ENCODE peak calls at places on chromosomes 1 and 21, in six cellular contexts. B is heart right ventricle, P is GM10248, I is mucosa of descending colon, Q is HFF-Myc, S is neural progenitor cell. Y is an unnamed sample.

GRCh38 chr1:12005488-12006166 is 13.7 kb upstream of the MIIP start:
- DNase-seq in B (no peak), S (no peak), P (no peak), Q (no peak), I (no peak), Y (no peak)

GRCh38 chr1:21293537-21294265 is 3.4 kb upstream of the ECE1 start:
- DNase-seq in B (no peak), Q (no peak), S (no peak), P (peak), I (no peak), Y (no peak)

GRCh38 chr21:34949499-34949898 is 99.6 kb downstream of the RUNX1 start:
- DNase-seq in B (no peak), S (no peak), Q (no peak), I (no peak), P (no peak), Y (no peak)

GRCh38 chr1:150268342-150268705 is 492 bp downstream of the APH1A start:
- DNase-seq in I (peak), Q (no peak), B (no peak), P (no peak), S (peak), Y (no peak)

GRCh38 chr1:167706931-167707877 is 14.6 kb upstream of the MPZL1 start:
- DNase-seq in I (no peak), S (peak), P (no peak), Q (no peak), B (no peak), Y (no peak)

GRCh38 chr1:37456614-37457013 is 17.8 kb upstream of the ZC3H12A start:
- DNase-seq in P (no peak), I (no peak), Q (no peak), B (no peak), S (no peak), Y (no peak)

GRCh38 chr1:245558069-245558468 is 403.3 kb downstream of the KIF26B start:
- DNase-seq in S (no peak), P (no peak), I (no peak), B (no peak), Q (no peak), Y (no peak)

GRCh38 chr1:163296504-163296903 is 25.2 kb upstream of the NUF2 start:
- DNase-seq in Q (no peak), I (no peak), S (no peak), B (no peak), P (no peak), Y (no peak)

GRCh38 chr1:204634260-204634910 is 51.2 kb downstream of the LRRN2 start:
- DNase-seq in I (no peak), S (no peak), B (no peak), P (no peak), Q (no peak), Y (no peak)

GRCh38 chr1:156709743-156710489 is 4.5 kb upstream of the CRABP2 start:
- DNase-seq in Q (no peak), S (peak), I (peak), B (peak), P (no peak), Y (no peak)

GRCh38 chr1:98794196-98794886 is 132.8 kb downstream of the SNX7 start:
- DNase-seq in Q (peak), P (peak), S (peak), I (no peak), B (peak), Y (peak)

GRCh38 chr1:62735491-62736171 is 47.4 kb upstream of the DOCK7 start:
- DNase-seq in S (no peak), Q (peak), I (no peak), B (no peak), P (no peak), Y (peak)

GRCh38 chr1:10612446-10613160 is 137.9 kb downstream of the PEX14 start:
- DNase-seq in P (no peak), B (peak), Q (no peak), I (no peak), S (no peak), Y (no peak)

GRCh38 chr1:244371294-244372141 is 80.2 kb downstream of the ADSS2 start:
- DNase-seq in I (no peak), B (no peak), P (no peak), S (no peak), Q (no peak), Y (no peak)

GRCh38 chr1:43596579-43596978 is 53.4 kb upstream of the KDM4A start:
- DNase-seq in Q (no peak), B (no peak), P (no peak), I (no peak), S (no peak), Y (no peak)

GRCh38 chr21:45003331-45004058 is 63.7 kb downstream of the SLX9 start:
- DNase-seq in B (no peak), Q (no peak), P (no peak), I (peak), S (peak), Y (no peak)

GRCh38 chr1:19620786-19621185 is 23.3 kb upstream of the NBL1 start:
- DNase-seq in Q (no peak), B (no peak), S (no peak), I (no peak), P (no peak), Y (no peak)

GRCh38 chr1:223708001-223708359 is 4.4 kb upstream of the CAPN2 start:
- DNase-seq in I (no peak), P (no peak), Q (no peak), S (no peak), B (no peak), Y (no peak)
- TF ChIP-seq CTCF in I (no peak), P (no peak), Q (peak), S (no peak), B (no peak), Y (no peak)

GRCh38 chr1:212916395-212917133 is 33.8 kb upstream of the VASH2 start:
- DNase-seq in Q (no peak), B (peak), P (peak), S (peak), I (peak), Y (peak)
- TF ChIP-seq CTCF in Q (no peak), B (no peak), P (no peak), S (peak), I (no peak), Y (no peak)

GRCh38 chr1:79617777-79618176 is 611.2 kb upstream of the ADGRL4 start:
- DNase-seq in S (no peak), Q (no peak), P (no peak), I (no peak), B (no peak), Y (peak)
- TF ChIP-seq CTCF in S (peak), Q (peak), P (no peak), I (no peak), B (no peak), Y (peak)

GRCh38 chr1:185693654-185694053 is 40.5 kb upstream of the HMCN1 start:
- DNase-seq in S (no peak), B (no peak), Q (no peak), P (no peak), I (no peak), Y (peak)

GRCh38 chr1:185694081-185694480 is 40.1 kb upstream of the HMCN1 start:
- DNase-seq in I (no peak), B (peak), P (peak), S (no peak), Q (no peak), Y (peak)

GRCh38 chr1:185696419-185697150 is 37.6 kb upstream of the HMCN1 start:
- DNase-seq in B (no peak), Q (no peak), S (no peak), P (no peak), I (no peak), Y (peak)

GRCh38 chr1:185699874-185700273 is 34.3 kb upstream of the HMCN1 start:
- DNase-seq in B (no peak), S (no peak), P (no peak), I (no peak), Q (no peak), Y (no peak)

GRCh38 chr1:185695299-185695698 is 38.9 kb upstream of the HMCN1 start:
- DNase-seq in P (no peak), B (no peak), S (no peak), Q (no peak), I (no peak), Y (peak)
- TF ChIP-seq CTCF in P (no peak), B (peak), S (peak), Q (no peak), I (peak), Y (peak)

GRCh38 chr1:221945669-221946068 is 203.8 kb upstream of the DUSP10 start:
- DNase-seq in Q (no peak), B (no peak), I (no peak), S (no peak), P (no peak), Y (peak)
- TF ChIP-seq CTCF in Q (peak), B (no peak), I (no peak), S (no peak), P (no peak), Y (no peak)